ENCODE peak calls at places on chromosomes 12 and 14, in five cellular contexts. One of them, this sample, is unnamed.

GRCh38 chr12:26795899-26796298 is 37.1 kb downstream of the ITPR2 start:
- DNase-seq in stimulated activated CD8-positive, alpha-beta memory T cell treated with anti-CD3 and anti-CD28 coated beads, Interleukin-4, amount 100 ng/mL, for 48 hours: no peak
- DNase-seq in astrocyte of the spinal cord: no peak
- DNase-seq in ureter: no peak
- DNase-seq in B cell: no peak
- DNase-seq in this sample: no peak

GRCh38 chr14:68528031-68528687 is 264.7 kb downstream of the ZFP36L1 start:
- DNase-seq in astrocyte of the spinal cord: no peak
- DNase-seq in stimulated activated CD8-positive, alpha-beta memory T cell treated with anti-CD3 and anti-CD28 coated beads, Interleukin-4, amount 100 ng/mL, for 48 hours: no peak
- DNase-seq in B cell: no peak
- DNase-seq in ureter: peak
- DNase-seq in this sample: no peak

GRCh38 chr12:74483057-74483456 is 54.6 kb upstream of the ATXN7L3B start:
- DNase-seq in astrocyte of the spinal cord: no peak
- DNase-seq in stimulated activated CD8-positive, alpha-beta memory T cell treated with anti-CD3 and anti-CD28 coated beads, Interleukin-4, amount 100 ng/mL, for 48 hours: no peak
- DNase-seq in ureter: no peak
- DNase-seq in B cell: no peak
- DNase-seq in this sample: no peak

GRCh38 chr12:91377456-91377855 is 194.8 kb upstream of the DCN start:
- DNase-seq in B cell: no peak
- DNase-seq in stimulated activated CD8-positive, alpha-beta memory T cell treated with anti-CD3 and anti-CD28 coated beads, Interleukin-4, amount 100 ng/mL, for 48 hours: no peak
- DNase-seq in ureter: no peak
- DNase-seq in astrocyte of the spinal cord: no peak
- DNase-seq in this sample: no peak

GRCh38 chr14:20578325-20578724 is 9.5 kb downstream of the RNASE11 start:
- DNase-seq in ureter: no peak
- DNase-seq in astrocyte of the spinal cord: no peak
- DNase-seq in B cell: no peak
- DNase-seq in stimulated activated CD8-positive, alpha-beta memory T cell treated with anti-CD3 and anti-CD28 coated beads, Interleukin-4, amount 100 ng/mL, for 48 hours: no peak
- DNase-seq in this sample: no peak

GRCh38 chr12:12025799-12026386 is 44.8 kb upstream of the BCL2L14 start:
- DNase-seq in stimulated activated CD8-positive, alpha-beta memory T cell treated with anti-CD3 and anti-CD28 coated beads, Interleukin-4, amount 100 ng/mL, for 48 hours: no peak
- DNase-seq in ureter: no peak
- DNase-seq in B cell: no peak
- DNase-seq in astrocyte of the spinal cord: no peak
- DNase-seq in this sample: no peak

GRCh38 chr14:50714452-50715073 is 46.5 kb upstream of the SAV1 start:
- DNase-seq in ureter: no peak
- DNase-seq in stimulated activated CD8-positive, alpha-beta memory T cell treated with anti-CD3 and anti-CD28 coated beads, Interleukin-4, amount 100 ng/mL, for 48 hours: no peak
- DNase-seq in astrocyte of the spinal cord: peak
- DNase-seq in B cell: peak
- DNase-seq in this sample: peak

GRCh38 chr12:9925746-9926393 is 6.3 kb downstream of the CLEC2A start:
- DNase-seq in stimulated activated CD8-positive, alpha-beta memory T cell treated with anti-CD3 and anti-CD28 coated beads, Interleukin-4, amount 100 ng/mL, for 48 hours: no peak
- DNase-seq in astrocyte of the spinal cord: peak
- DNase-seq in ureter: no peak
- DNase-seq in B cell: no peak
- DNase-seq in this sample: peak

GRCh38 chr12:94145231-94145979 is 3.0 kb upstream of the PLXNC1 start:
- DNase-seq in ureter: no peak
- DNase-seq in stimulated activated CD8-positive, alpha-beta memory T cell treated with anti-CD3 and anti-CD28 coated beads, Interleukin-4, amount 100 ng/mL, for 48 hours: no peak
- DNase-seq in astrocyte of the spinal cord: peak
- DNase-seq in B cell: peak
- DNase-seq in this sample: peak

GRCh38 chr12:112126000-112126431 is 656 bp downstream of the TRAFD1 start:
- DNase-seq in astrocyte of the spinal cord: peak
- DNase-seq in ureter: peak
- DNase-seq in B cell: no peak
- DNase-seq in stimulated activated CD8-positive, alpha-beta memory T cell treated with anti-CD3 and anti-CD28 coated beads, Interleukin-4, amount 100 ng/mL, for 48 hours: no peak
- DNase-seq in this sample: no peak

GRCh38 chr14:45083979-45084722 is at the start of gene PRPF39:
- DNase-seq in B cell: peak
- DNase-seq in ureter: peak
- DNase-seq in stimulated activated CD8-positive, alpha-beta memory T cell treated with anti-CD3 and anti-CD28 coated beads, Interleukin-4, amount 100 ng/mL, for 48 hours: peak
- DNase-seq in astrocyte of the spinal cord: peak
- DNase-seq in this sample: peak

GRCh38 chr12:45235087-45236025 is 19.5 kb downstream of the ANO6 start:
- DNase-seq in ureter: no peak
- DNase-seq in B cell: no peak
- DNase-seq in stimulated activated CD8-positive, alpha-beta memory T cell treated with anti-CD3 and anti-CD28 coated beads, Interleukin-4, amount 100 ng/mL, for 48 hours: no peak
- DNase-seq in astrocyte of the spinal cord: peak
- DNase-seq in this sample: peak

GRCh38 chr12:109461846-109462766 is 15.0 kb downstream of the KCTD10 start:
- DNase-seq in astrocyte of the spinal cord: peak
- DNase-seq in B cell: no peak
- DNase-seq in ureter: peak
- DNase-seq in stimulated activated CD8-positive, alpha-beta memory T cell treated with anti-CD3 and anti-CD28 coated beads, Interleukin-4, amount 100 ng/mL, for 48 hours: no peak
- DNase-seq in this sample: no peak

GRCh38 chr12:122688291-122688690 is 14.9 kb downstream of the HCAR2 start:
- DNase-seq in ureter: no peak
- DNase-seq in astrocyte of the spinal cord: no peak
- DNase-seq in B cell: no peak
- DNase-seq in stimulated activated CD8-positive, alpha-beta memory T cell treated with anti-CD3 and anti-CD28 coated beads, Interleukin-4, amount 100 ng/mL, for 48 hours: no peak
- DNase-seq in this sample: no peak

GRCh38 chr14:55333785-55334485 is 62.7 kb downstream of the FBXO34 start:
- DNase-seq in astrocyte of the spinal cord: peak
- DNase-seq in stimulated activated CD8-positive, alpha-beta memory T cell treated with anti-CD3 and anti-CD28 coated beads, Interleukin-4, amount 100 ng/mL, for 48 hours: no peak
- DNase-seq in ureter: no peak
- DNase-seq in B cell: no peak
- DNase-seq in this sample: no peak

GRCh38 chr14:77043177-77043983 is 14.9 kb upstream of the IRF2BPL start:
- DNase-seq in B cell: no peak
- DNase-seq in stimulated activated CD8-positive, alpha-beta memory T cell treated with anti-CD3 and anti-CD28 coated beads, Interleukin-4, amount 100 ng/mL, for 48 hours: peak
- DNase-seq in ureter: peak
- DNase-seq in astrocyte of the spinal cord: peak
- DNase-seq in this sample: peak

GRCh38 chr12:128381961-128382360 is 115.0 kb downstream of the TMEM132C start:
- DNase-seq in stimulated activated CD8-positive, alpha-beta memory T cell treated with anti-CD3 and anti-CD28 coated beads, Interleukin-4, amount 100 ng/mL, for 48 hours: no peak
- DNase-seq in ureter: no peak
- DNase-seq in B cell: no peak
- DNase-seq in astrocyte of the spinal cord: no peak
- DNase-seq in this sample: no peak

GRCh38 chr12:76646366-76646765 is 86.8 kb upstream of the OSBPL8 start:
- DNase-seq in astrocyte of the spinal cord: no peak
- DNase-seq in B cell: no peak
- DNase-seq in stimulated activated CD8-positive, alpha-beta memory T cell treated with anti-CD3 and anti-CD28 coated beads, Interleukin-4, amount 100 ng/mL, for 48 hours: no peak
- DNase-seq in ureter: no peak
- DNase-seq in this sample: no peak

GRCh38 chr12:54411398-54412241 is 7.4 kb downstream of the ITGA5 start:
- DNase-seq in astrocyte of the spinal cord: peak
- DNase-seq in B cell: no peak
- DNase-seq in stimulated activated CD8-positive, alpha-beta memory T cell treated with anti-CD3 and anti-CD28 coated beads, Interleukin-4, amount 100 ng/mL, for 48 hours: peak
- DNase-seq in ureter: no peak
- DNase-seq in this sample: peak

GRCh38 chr12:75781532-75782046 is 250.0 kb downstream of the PHLDA1 start:
- DNase-seq in ureter: no peak
- DNase-seq in astrocyte of the spinal cord: peak
- DNase-seq in stimulated activated CD8-positive, alpha-beta memory T cell treated with anti-CD3 and anti-CD28 coated beads, Interleukin-4, amount 100 ng/mL, for 48 hours: no peak
- DNase-seq in B cell: no peak
- DNase-seq in this sample: no peak

GRCh38 chr12:108121353-108121752 is 7.7 kb upstream of the WSCD2 start:
- DNase-seq in astrocyte of the spinal cord: no peak
- DNase-seq in ureter: no peak
- DNase-seq in B cell: no peak
- DNase-seq in stimulated activated CD8-positive, alpha-beta memory T cell treated with anti-CD3 and anti-CD28 coated beads, Interleukin-4, amount 100 ng/mL, for 48 hours: no peak
- DNase-seq in this sample: no peak

GRCh38 chr12:76033116-76034001 is 1.8 kb upstream of the PHLDA1 start:
- DNase-seq in astrocyte of the spinal cord: peak
- DNase-seq in ureter: no peak
- DNase-seq in B cell: no peak
- DNase-seq in stimulated activated CD8-positive, alpha-beta memory T cell treated with anti-CD3 and anti-CD28 coated beads, Interleukin-4, amount 100 ng/mL, for 48 hours: no peak
- DNase-seq in this sample: no peak

GRCh38 chr14:63361790-63362189 is 43.1 kb upstream of the GPHB5 start:
- DNase-seq in B cell: no peak
- DNase-seq in ureter: no peak
- DNase-seq in stimulated activated CD8-positive, alpha-beta memory T cell treated with anti-CD3 and anti-CD28 coated beads, Interleukin-4, amount 100 ng/mL, for 48 hours: no peak
- DNase-seq in astrocyte of the spinal cord: no peak
- DNase-seq in this sample: peak

GRCh38 chr14:66395300-66395699 is 90.9 kb upstream of the CCDC196 start:
- DNase-seq in stimulated activated CD8-positive, alpha-beta memory T cell treated with anti-CD3 and anti-CD28 coated beads, Interleukin-4, amount 100 ng/mL, for 48 hours: no peak
- DNase-seq in ureter: no peak
- DNase-seq in B cell: no peak
- DNase-seq in astrocyte of the spinal cord: no peak
- DNase-seq in this sample: peak

GRCh38 chr12:106113042-106113441 is 25.7 kb downstream of the NUAK1 start:
- DNase-seq in ureter: no peak
- DNase-seq in stimulated activated CD8-positive, alpha-beta memory T cell treated with anti-CD3 and anti-CD28 coated beads, Interleukin-4, amount 100 ng/mL, for 48 hours: peak
- DNase-seq in B cell: no peak
- DNase-seq in astrocyte of the spinal cord: peak
- DNase-seq in this sample: no peak

GRCh38 chr12:10672231-10672868 is 1.5 kb downstream of the STYK1 start:
- DNase-seq in astrocyte of the spinal cord: no peak
- DNase-seq in stimulated activated CD8-positive, alpha-beta memory T cell treated with anti-CD3 and anti-CD28 coated beads, Interleukin-4, amount 100 ng/mL, for 48 hours: no peak
- DNase-seq in ureter: peak
- DNase-seq in B cell: no peak
- DNase-seq in this sample: no peak

GRCh38 chr14:52610187-52610586 is 57.6 kb downstream of the GPR137C start:
- DNase-seq in ureter: no peak
- DNase-seq in astrocyte of the spinal cord: no peak
- DNase-seq in stimulated activated CD8-positive, alpha-beta memory T cell treated with anti-CD3 and anti-CD28 coated beads, Interleukin-4, amount 100 ng/mL, for 48 hours: no peak
- DNase-seq in B cell: no peak
- DNase-seq in this sample: no peak

GRCh38 chr14:31894351-31894750 is 182.8 kb upstream of the ARHGAP5 start:
- DNase-seq in ureter: no peak
- DNase-seq in stimulated activated CD8-positive, alpha-beta memory T cell treated with anti-CD3 and anti-CD28 coated beads, Interleukin-4, amount 100 ng/mL, for 48 hours: no peak
- DNase-seq in astrocyte of the spinal cord: no peak
- DNase-seq in B cell: no peak
- DNase-seq in this sample: no peak

GRCh38 chr12:212799-213526 is 994 bp downstream of the SLC6A12 start:
- DNase-seq in astrocyte of the spinal cord: no peak
- DNase-seq in B cell: no peak
- DNase-seq in stimulated activated CD8-positive, alpha-beta memory T cell treated with anti-CD3 and anti-CD28 coated beads, Interleukin-4, amount 100 ng/mL, for 48 hours: no peak
- DNase-seq in ureter: no peak
- DNase-seq in this sample: no peak